ENCODE peak calls at places on chromosomes 12 and 14, in nine cellular contexts. One of them, this sample, is unnamed.
A peak's percentile ranks its signal among the peaks of the same experiment; 100 is the strongest.

GRCh38 chr12:79444089-79444488 is 246.7 kb downstream of the PAWR start:
- DNase-seq in GM23248: peak; percentile 53
- DNase-seq in activated T-cell treated with anti-CD3 and anti-CD28 coated beads, Interleukin-2, amount 50 U/mL, for 1 hour: no peak
- DNase-seq in WTC11: no peak
- DNase-seq in NCI-H1092 treated with DMSO at 0.1 percent for 48 hours: no peak
- DNase-seq in NCI-H748 treated with DMSO at 0.1 percent for 48 hours: no peak
- DNase-seq in iPS-NIHi11: no peak
- DNase-seq in activated CD8-positive, alpha-beta memory T cell treated with anti-CD3 and anti-CD28 coated beads, Interleukin-2, amount 50 U/mL, for 48 hours: no peak
- DNase-seq in HTR-8/SVneo: no peak
- DNase-seq in this sample: no peak

GRCh38 chr12:31518680-31519227 is 72.2 kb downstream of the DENND5B start:
- DNase-seq in NCI-H748 treated with DMSO at 0.1 percent for 48 hours: peak; percentile 80
- DNase-seq in GM23248: peak; percentile 99
- DNase-seq in WTC11: peak; percentile 31
- DNase-seq in iPS-NIHi11: peak; percentile 55
- DNase-seq in activated T-cell treated with anti-CD3 and anti-CD28 coated beads, Interleukin-2, amount 50 U/mL, for 1 hour: no peak
- DNase-seq in HTR-8/SVneo: peak; percentile 83
- DNase-seq in activated CD8-positive, alpha-beta memory T cell treated with anti-CD3 and anti-CD28 coated beads, Interleukin-2, amount 50 U/mL, for 48 hours: no peak
- DNase-seq in NCI-H1092 treated with DMSO at 0.1 percent for 48 hours: peak; percentile 56
- DNase-seq in this sample: peak; percentile 38

GRCh38 chr12:87661770-87662402 is 367.3 kb downstream of the C12orf50 start:
- DNase-seq in NCI-H1092 treated with DMSO at 0.1 percent for 48 hours: no peak
- DNase-seq in GM23248: peak; percentile 21
- DNase-seq in iPS-NIHi11: no peak
- DNase-seq in HTR-8/SVneo: no peak
- DNase-seq in activated T-cell treated with anti-CD3 and anti-CD28 coated beads, Interleukin-2, amount 50 U/mL, for 1 hour: no peak
- DNase-seq in activated CD8-positive, alpha-beta memory T cell treated with anti-CD3 and anti-CD28 coated beads, Interleukin-2, amount 50 U/mL, for 48 hours: no peak
- DNase-seq in NCI-H748 treated with DMSO at 0.1 percent for 48 hours: peak; percentile 79
- DNase-seq in WTC11: no peak
- DNase-seq in this sample: no peak

GRCh38 chr14:27390130-27390529 is 792.3 kb upstream of the NOVA1 start:
- DNase-seq in NCI-H748 treated with DMSO at 0.1 percent for 48 hours: no peak
- DNase-seq in activated CD8-positive, alpha-beta memory T cell treated with anti-CD3 and anti-CD28 coated beads, Interleukin-2, amount 50 U/mL, for 48 hours: no peak
- DNase-seq in NCI-H1092 treated with DMSO at 0.1 percent for 48 hours: no peak
- DNase-seq in activated T-cell treated with anti-CD3 and anti-CD28 coated beads, Interleukin-2, amount 50 U/mL, for 1 hour: no peak
- DNase-seq in iPS-NIHi11: no peak
- DNase-seq in WTC11: no peak
- DNase-seq in GM23248: no peak
- DNase-seq in HTR-8/SVneo: no peak
- DNase-seq in this sample: no peak

GRCh38 chr14:45785240-45785639 is 532.2 kb upstream of the MIS18BP1 start:
- DNase-seq in activated T-cell treated with anti-CD3 and anti-CD28 coated beads, Interleukin-2, amount 50 U/mL, for 1 hour: no peak
- DNase-seq in WTC11: no peak
- DNase-seq in NCI-H1092 treated with DMSO at 0.1 percent for 48 hours: no peak
- DNase-seq in HTR-8/SVneo: no peak
- DNase-seq in activated CD8-positive, alpha-beta memory T cell treated with anti-CD3 and anti-CD28 coated beads, Interleukin-2, amount 50 U/mL, for 48 hours: no peak
- DNase-seq in GM23248: no peak
- DNase-seq in NCI-H748 treated with DMSO at 0.1 percent for 48 hours: no peak
- DNase-seq in iPS-NIHi11: no peak
- DNase-seq in this sample: no peak

GRCh38 chr12:93029091-93029490 is 100.0 kb upstream of the EEA1 start:
- DNase-seq in WTC11: no peak
- DNase-seq in activated T-cell treated with anti-CD3 and anti-CD28 coated beads, Interleukin-2, amount 50 U/mL, for 1 hour: no peak
- DNase-seq in NCI-H1092 treated with DMSO at 0.1 percent for 48 hours: no peak
- DNase-seq in GM23248: no peak
- DNase-seq in NCI-H748 treated with DMSO at 0.1 percent for 48 hours: no peak
- DNase-seq in HTR-8/SVneo: no peak
- DNase-seq in iPS-NIHi11: no peak
- DNase-seq in activated CD8-positive, alpha-beta memory T cell treated with anti-CD3 and anti-CD28 coated beads, Interleukin-2, amount 50 U/mL, for 48 hours: no peak
- DNase-seq in this sample: no peak

GRCh38 chr12:80868576-80868975 is 69.2 kb downstream of the LIN7A start:
- DNase-seq in iPS-NIHi11: no peak
- DNase-seq in HTR-8/SVneo: no peak
- DNase-seq in GM23248: no peak
- DNase-seq in NCI-H748 treated with DMSO at 0.1 percent for 48 hours: no peak
- DNase-seq in WTC11: no peak
- DNase-seq in activated CD8-positive, alpha-beta memory T cell treated with anti-CD3 and anti-CD28 coated beads, Interleukin-2, amount 50 U/mL, for 48 hours: no peak
- DNase-seq in NCI-H1092 treated with DMSO at 0.1 percent for 48 hours: no peak
- DNase-seq in activated T-cell treated with anti-CD3 and anti-CD28 coated beads, Interleukin-2, amount 50 U/mL, for 1 hour: no peak
- DNase-seq in this sample: no peak

GRCh38 chr12:50257226-50258166 is 25.8 kb downstream of the LIMA1 start:
- DNase-seq in HTR-8/SVneo: no peak
- DNase-seq in iPS-NIHi11: no peak
- DNase-seq in NCI-H748 treated with DMSO at 0.1 percent for 48 hours: no peak
- DNase-seq in activated T-cell treated with anti-CD3 and anti-CD28 coated beads, Interleukin-2, amount 50 U/mL, for 1 hour: no peak
- DNase-seq in NCI-H1092 treated with DMSO at 0.1 percent for 48 hours: peak; percentile 0
- DNase-seq in activated CD8-positive, alpha-beta memory T cell treated with anti-CD3 and anti-CD28 coated beads, Interleukin-2, amount 50 U/mL, for 48 hours: no peak
- DNase-seq in WTC11: no peak
- DNase-seq in GM23248: peak; percentile 61
- DNase-seq in this sample: no peak

GRCh38 chr14:61564623-61565091 is 130.7 kb upstream of the HIF1A start:
- DNase-seq in activated T-cell treated with anti-CD3 and anti-CD28 coated beads, Interleukin-2, amount 50 U/mL, for 1 hour: no peak
- DNase-seq in iPS-NIHi11: no peak
- DNase-seq in NCI-H748 treated with DMSO at 0.1 percent for 48 hours: no peak
- DNase-seq in activated CD8-positive, alpha-beta memory T cell treated with anti-CD3 and anti-CD28 coated beads, Interleukin-2, amount 50 U/mL, for 48 hours: no peak
- DNase-seq in WTC11: no peak
- DNase-seq in GM23248: peak; percentile 97
- DNase-seq in NCI-H1092 treated with DMSO at 0.1 percent for 48 hours: no peak
- DNase-seq in HTR-8/SVneo: peak; percentile 96
- DNase-seq in this sample: no peak

GRCh38 chr12:65308601-65309071 is 30.2 kb downstream of the MSRB3 start:
- DNase-seq in activated T-cell treated with anti-CD3 and anti-CD28 coated beads, Interleukin-2, amount 50 U/mL, for 1 hour: no peak
- DNase-seq in NCI-H1092 treated with DMSO at 0.1 percent for 48 hours: no peak
- DNase-seq in HTR-8/SVneo: no peak
- DNase-seq in NCI-H748 treated with DMSO at 0.1 percent for 48 hours: no peak
- DNase-seq in activated CD8-positive, alpha-beta memory T cell treated with anti-CD3 and anti-CD28 coated beads, Interleukin-2, amount 50 U/mL, for 48 hours: no peak
- DNase-seq in WTC11: no peak
- DNase-seq in GM23248: peak; percentile 76
- DNase-seq in iPS-NIHi11: no peak
- DNase-seq in this sample: no peak

GRCh38 chr14:98146416-98146815 is 1125.6 kb downstream of the BCL11B start:
- DNase-seq in iPS-NIHi11: no peak
- DNase-seq in HTR-8/SVneo: no peak
- DNase-seq in WTC11: no peak
- DNase-seq in activated CD8-positive, alpha-beta memory T cell treated with anti-CD3 and anti-CD28 coated beads, Interleukin-2, amount 50 U/mL, for 48 hours: no peak
- DNase-seq in GM23248: no peak
- DNase-seq in NCI-H748 treated with DMSO at 0.1 percent for 48 hours: no peak
- DNase-seq in activated T-cell treated with anti-CD3 and anti-CD28 coated beads, Interleukin-2, amount 50 U/mL, for 1 hour: no peak
- DNase-seq in NCI-H1092 treated with DMSO at 0.1 percent for 48 hours: no peak
- DNase-seq in this sample: no peak

GRCh38 chr12:109542876-109543275 is 30.4 kb downstream of the MMAB start:
- DNase-seq in NCI-H748 treated with DMSO at 0.1 percent for 48 hours: no peak
- DNase-seq in WTC11: no peak
- DNase-seq in GM23248: no peak
- DNase-seq in activated T-cell treated with anti-CD3 and anti-CD28 coated beads, Interleukin-2, amount 50 U/mL, for 1 hour: no peak
- DNase-seq in NCI-H1092 treated with DMSO at 0.1 percent for 48 hours: no peak
- DNase-seq in HTR-8/SVneo: no peak
- DNase-seq in activated CD8-positive, alpha-beta memory T cell treated with anti-CD3 and anti-CD28 coated beads, Interleukin-2, amount 50 U/mL, for 48 hours: no peak
- DNase-seq in iPS-NIHi11: no peak
- DNase-seq in this sample: no peak

GRCh38 chr12:121796855-121797751 is 3.6 kb upstream of the RHOF start:
- DNase-seq in GM23248: peak; percentile 96
- DNase-seq in activated CD8-positive, alpha-beta memory T cell treated with anti-CD3 and anti-CD28 coated beads, Interleukin-2, amount 50 U/mL, for 48 hours: no peak
- DNase-seq in WTC11: peak; percentile 87
- DNase-seq in activated T-cell treated with anti-CD3 and anti-CD28 coated beads, Interleukin-2, amount 50 U/mL, for 1 hour: no peak
- DNase-seq in NCI-H1092 treated with DMSO at 0.1 percent for 48 hours: peak; percentile 48
- DNase-seq in iPS-NIHi11: peak; percentile 72
- DNase-seq in HTR-8/SVneo: peak; percentile 87
- DNase-seq in NCI-H748 treated with DMSO at 0.1 percent for 48 hours: peak; percentile 52
- DNase-seq in this sample: peak; percentile 78

GRCh38 chr14:35134329-35135123 is 12.2 kb downstream of the PRORP start:
- DNase-seq in WTC11: no peak
- DNase-seq in NCI-H748 treated with DMSO at 0.1 percent for 48 hours: no peak
- DNase-seq in NCI-H1092 treated with DMSO at 0.1 percent for 48 hours: no peak
- DNase-seq in GM23248: no peak
- DNase-seq in activated T-cell treated with anti-CD3 and anti-CD28 coated beads, Interleukin-2, amount 50 U/mL, for 1 hour: no peak
- DNase-seq in HTR-8/SVneo: no peak
- DNase-seq in iPS-NIHi11: no peak
- DNase-seq in activated CD8-positive, alpha-beta memory T cell treated with anti-CD3 and anti-CD28 coated beads, Interleukin-2, amount 50 U/mL, for 48 hours: no peak
- DNase-seq in this sample: no peak

GRCh38 chr12:107461222-107461980 is 224.2 kb upstream of the PWP1 start:
- DNase-seq in GM23248: peak; percentile 91
- DNase-seq in NCI-H1092 treated with DMSO at 0.1 percent for 48 hours: no peak
- DNase-seq in HTR-8/SVneo: no peak
- DNase-seq in NCI-H748 treated with DMSO at 0.1 percent for 48 hours: no peak
- DNase-seq in activated CD8-positive, alpha-beta memory T cell treated with anti-CD3 and anti-CD28 coated beads, Interleukin-2, amount 50 U/mL, for 48 hours: no peak
- DNase-seq in iPS-NIHi11: no peak
- DNase-seq in activated T-cell treated with anti-CD3 and anti-CD28 coated beads, Interleukin-2, amount 50 U/mL, for 1 hour: no peak
- DNase-seq in WTC11: no peak
- DNase-seq in this sample: peak; percentile 56

GRCh38 chr12:5220835-5221234 is 177.2 kb downstream of the KCNA5 start:
- DNase-seq in iPS-NIHi11: no peak
- DNase-seq in activated CD8-positive, alpha-beta memory T cell treated with anti-CD3 and anti-CD28 coated beads, Interleukin-2, amount 50 U/mL, for 48 hours: no peak
- DNase-seq in GM23248: no peak
- DNase-seq in activated T-cell treated with anti-CD3 and anti-CD28 coated beads, Interleukin-2, amount 50 U/mL, for 1 hour: no peak
- DNase-seq in NCI-H1092 treated with DMSO at 0.1 percent for 48 hours: no peak
- DNase-seq in NCI-H748 treated with DMSO at 0.1 percent for 48 hours: no peak
- DNase-seq in WTC11: no peak
- DNase-seq in HTR-8/SVneo: no peak
- DNase-seq in this sample: no peak

GRCh38 chr14:93045965-93046695 is 69.6 kb downstream of the ITPK1 start:
- DNase-seq in NCI-H1092 treated with DMSO at 0.1 percent for 48 hours: no peak
- DNase-seq in NCI-H748 treated with DMSO at 0.1 percent for 48 hours: no peak
- DNase-seq in WTC11: no peak
- DNase-seq in HTR-8/SVneo: no peak
- DNase-seq in GM23248: peak; percentile 78
- DNase-seq in activated CD8-positive, alpha-beta memory T cell treated with anti-CD3 and anti-CD28 coated beads, Interleukin-2, amount 50 U/mL, for 48 hours: no peak
- DNase-seq in activated T-cell treated with anti-CD3 and anti-CD28 coated beads, Interleukin-2, amount 50 U/mL, for 1 hour: no peak
- DNase-seq in iPS-NIHi11: no peak
- DNase-seq in this sample: no peak

GRCh38 chr14:68203871-68204270 is 384.3 kb downstream of the RAD51B start:
- DNase-seq in iPS-NIHi11: no peak
- DNase-seq in activated CD8-positive, alpha-beta memory T cell treated with anti-CD3 and anti-CD28 coated beads, Interleukin-2, amount 50 U/mL, for 48 hours: no peak
- DNase-seq in WTC11: no peak
- DNase-seq in NCI-H1092 treated with DMSO at 0.1 percent for 48 hours: no peak
- DNase-seq in GM23248: no peak
- DNase-seq in HTR-8/SVneo: no peak
- DNase-seq in activated T-cell treated with anti-CD3 and anti-CD28 coated beads, Interleukin-2, amount 50 U/mL, for 1 hour: no peak
- DNase-seq in NCI-H748 treated with DMSO at 0.1 percent for 48 hours: no peak
- DNase-seq in this sample: no peak

GRCh38 chr12:122789637-122790036 is 15.3 kb downstream of the CCDC62 start:
- DNase-seq in iPS-NIHi11: no peak
- DNase-seq in activated CD8-positive, alpha-beta memory T cell treated with anti-CD3 and anti-CD28 coated beads, Interleukin-2, amount 50 U/mL, for 48 hours: no peak
- DNase-seq in HTR-8/SVneo: no peak
- DNase-seq in WTC11: no peak
- DNase-seq in NCI-H748 treated with DMSO at 0.1 percent for 48 hours: no peak
- DNase-seq in activated T-cell treated with anti-CD3 and anti-CD28 coated beads, Interleukin-2, amount 50 U/mL, for 1 hour: no peak
- DNase-seq in GM23248: no peak
- DNase-seq in NCI-H1092 treated with DMSO at 0.1 percent for 48 hours: no peak
- DNase-seq in this sample: no peak